ENCODE peak calls at places on chromosomes 1 and 21, in six cellular contexts. One of them, this sample, is unnamed. For H3K36me3, the result is how much of the 10 kb centered on the place peaks cover.

GRCh38 chr1:30415171-30415940 is 308.0 kb downstream of the MATN1 start:
- DNase-seq in cardiac muscle cell: no peak
- DNase-seq in neuronal stem cell: no peak
- DNase-seq in ovary: no peak
- DNase-seq in uterus: peak
- DNase-seq in breast epithelium: no peak
- DNase-seq in this sample: no peak

GRCh38 chr1:81305997-81306452 is 494.7 kb upstream of the ADGRL2 start:
- DNase-seq in cardiac muscle cell: peak
- DNase-seq in neuronal stem cell: peak
- DNase-seq in ovary: no peak
- DNase-seq in uterus: no peak
- DNase-seq in breast epithelium: no peak
- DNase-seq in this sample: no peak

GRCh38 chr1:47449702-47450552 is 12.1 kb downstream of the FOXD2 start:
- DNase-seq in cardiac muscle cell: peak
- DNase-seq in neuronal stem cell: no peak
- DNase-seq in ovary: no peak
- DNase-seq in uterus: no peak
- DNase-seq in breast epithelium: no peak
- DNase-seq in this sample: peak

GRCh38 chr1:154840557-154841176 is 29.4 kb downstream of the KCNN3 start:
- DNase-seq in cardiac muscle cell: peak
- DNase-seq in neuronal stem cell: no peak
- DNase-seq in ovary: no peak
- DNase-seq in uterus: no peak
- DNase-seq in breast epithelium: no peak
- DNase-seq in this sample: no peak

GRCh38 chr1:187891993-187892392 is 1063.2 kb downstream of the PLA2G4A start:
- DNase-seq in cardiac muscle cell: no peak
- DNase-seq in neuronal stem cell: no peak
- DNase-seq in ovary: no peak
- DNase-seq in uterus: no peak
- DNase-seq in breast epithelium: no peak
- DNase-seq in this sample: no peak

GRCh38 chr1:186050360-186050759 is 316.2 kb downstream of the HMCN1 start:
- DNase-seq in cardiac muscle cell: peak
- DNase-seq in neuronal stem cell: no peak
- DNase-seq in ovary: no peak
- DNase-seq in uterus: no peak
- DNase-seq in breast epithelium: no peak
- DNase-seq in this sample: no peak

GRCh38 chr21:35298757-35299156 is 249.7 kb upstream of the RUNX1 start:
- DNase-seq in cardiac muscle cell: no peak
- DNase-seq in neuronal stem cell: no peak
- DNase-seq in ovary: no peak
- DNase-seq in uterus: no peak
- DNase-seq in breast epithelium: no peak
- DNase-seq in this sample: no peak

GRCh38 chr1:12370241-12370980 is 140.6 kb downstream of the VPS13D start:
- DNase-seq in cardiac muscle cell: no peak
- DNase-seq in neuronal stem cell: no peak
- DNase-seq in ovary: no peak
- DNase-seq in uterus: no peak
- DNase-seq in breast epithelium: no peak
- DNase-seq in this sample: no peak

GRCh38 chr1:154186177-154186576 is 5.7 kb downstream of the TPM3 start:
- DNase-seq in cardiac muscle cell: peak
- DNase-seq in neuronal stem cell: no peak
- DNase-seq in ovary: no peak
- DNase-seq in uterus: no peak
- DNase-seq in breast epithelium: peak
- DNase-seq in this sample: peak

GRCh38 chr1:151993084-151993733 is 450 bp downstream of the S100A10 start:
- DNase-seq in cardiac muscle cell: peak
- DNase-seq in neuronal stem cell: no peak
- DNase-seq in ovary: peak
- DNase-seq in uterus: peak
- DNase-seq in breast epithelium: no peak
- DNase-seq in this sample: peak

GRCh38 chr1:94817697-94818096 is 2.5 kb upstream of the SLC44A3 start:
- DNase-seq in cardiac muscle cell: no peak
- DNase-seq in neuronal stem cell: no peak
- DNase-seq in ovary: no peak
- DNase-seq in uterus: no peak
- DNase-seq in breast epithelium: no peak
- DNase-seq in this sample: no peak

GRCh38 chr1:227805606-227806197 is 9.8 kb upstream of the PRSS38 start:
- DNase-seq in cardiac muscle cell: peak
- DNase-seq in neuronal stem cell: no peak
- DNase-seq in ovary: no peak
- DNase-seq in uterus: peak
- DNase-seq in breast epithelium: no peak
- DNase-seq in this sample: no peak

GRCh38 chr1:2812939-2813653 is 11.6 kb upstream of the TTC34 start:
- DNase-seq in cardiac muscle cell: no peak
- DNase-seq in neuronal stem cell: no peak
- DNase-seq in ovary: no peak
- DNase-seq in uterus: no peak
- DNase-seq in breast epithelium: no peak
- DNase-seq in this sample: peak

GRCh38 chr1:4600615-4601460 is 53.6 kb upstream of the AJAP1 start:
- DNase-seq in cardiac muscle cell: no peak
- DNase-seq in neuronal stem cell: no peak
- DNase-seq in ovary: no peak
- DNase-seq in uterus: no peak
- DNase-seq in breast epithelium: no peak
- DNase-seq in this sample: no peak

GRCh38 chr1:230867903-230868735 is at the start of gene C1orf198:
- DNase-seq in cardiac muscle cell: peak
- DNase-seq in neuronal stem cell: peak
- DNase-seq in ovary: peak
- DNase-seq in uterus: peak
- DNase-seq in breast epithelium: peak
- DNase-seq in this sample: peak

GRCh38 chr1:236440373-236440772 is 46.3 kb downstream of the EDARADD start:
- DNase-seq in cardiac muscle cell: no peak
- DNase-seq in neuronal stem cell: no peak
- DNase-seq in ovary: no peak
- DNase-seq in uterus: no peak
- DNase-seq in breast epithelium: no peak
- DNase-seq in this sample: no peak

GRCh38 chr1:17875171-17875881 is 120.2 kb downstream of the ACTL8 start:
- DNase-seq in cardiac muscle cell: peak
- DNase-seq in neuronal stem cell: no peak
- DNase-seq in ovary: no peak
- DNase-seq in uterus: no peak
- DNase-seq in breast epithelium: no peak
- DNase-seq in this sample: no peak

GRCh38 chr1:227762231-227762911 is 27.1 kb downstream of the SNAP47 start:
- DNase-seq in cardiac muscle cell: peak
- DNase-seq in neuronal stem cell: peak
- DNase-seq in ovary: peak
- DNase-seq in uterus: peak
- DNase-seq in breast epithelium: peak
- DNase-seq in this sample: peak

GRCh38 chr1:201223852-201224670 is 33.4 kb downstream of the IGFN1 start:
- DNase-seq in cardiac muscle cell: no peak
- DNase-seq in neuronal stem cell: no peak
- DNase-seq in ovary: no peak
- DNase-seq in uterus: no peak
- DNase-seq in breast epithelium: no peak
- DNase-seq in this sample: no peak

GRCh38 chr1:43711524-43712386 is 4.4 kb downstream of the ST3GAL3 start:
- DNase-seq in cardiac muscle cell: peak
- DNase-seq in neuronal stem cell: no peak
- DNase-seq in ovary: no peak
- DNase-seq in uterus: no peak
- DNase-seq in breast epithelium: no peak
- DNase-seq in this sample: no peak

GRCh38 chr1:93756656-93757055 is 75.0 kb upstream of the BCAR3 start:
- DNase-seq in cardiac muscle cell: no peak
- DNase-seq in neuronal stem cell: no peak
- DNase-seq in ovary: no peak
- DNase-seq in uterus: no peak
- DNase-seq in breast epithelium: no peak
- DNase-seq in this sample: no peak
- H3K4me3 ChIP-seq in cardiac muscle cell: no peak
- H3K4me3 ChIP-seq in neuronal stem cell: no peak
- H3K4me3 ChIP-seq in ovary: no peak
- H3K4me3 ChIP-seq in uterus: no peak
- H3K4me3 ChIP-seq in breast epithelium: no peak
- H3K4me3 ChIP-seq in this sample: no peak

DNA sequence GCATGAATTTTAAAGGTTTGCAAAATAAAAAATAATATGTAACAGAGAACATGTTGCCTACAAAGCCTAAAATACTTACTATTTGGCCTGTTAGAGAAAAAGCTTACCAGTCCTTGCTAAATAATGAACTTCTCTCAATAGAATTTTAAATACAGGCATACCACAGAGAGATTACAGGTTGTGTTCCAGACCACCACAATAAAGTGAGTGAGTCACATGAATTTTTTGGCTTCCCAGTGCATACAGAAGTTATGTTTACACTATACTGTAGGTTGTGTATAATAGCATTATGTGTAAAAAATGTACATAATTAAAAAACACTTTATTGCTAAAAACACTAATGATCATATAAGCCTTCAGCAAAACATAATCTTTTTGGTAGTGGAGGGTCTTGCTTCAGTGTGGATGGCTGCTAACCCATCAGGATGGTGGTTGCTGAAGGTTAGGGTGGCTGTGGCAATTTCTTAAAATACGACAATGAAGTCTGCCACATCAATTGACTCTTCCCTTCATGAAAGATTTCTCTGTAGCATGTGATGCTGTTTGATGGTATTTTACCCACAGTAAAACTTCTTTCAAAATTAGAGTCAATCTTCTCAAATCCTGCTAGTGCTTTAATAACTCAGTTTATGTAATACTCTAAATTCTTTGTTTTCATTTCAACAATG is 48.6 kb downstream of the SCYL3 start:
- DNase-seq in cardiac muscle cell: no peak
- DNase-seq in neuronal stem cell: no peak
- DNase-seq in ovary: no peak
- DNase-seq in uterus: no peak
- DNase-seq in breast epithelium: no peak
- DNase-seq in this sample: no peak
- H3K36me3 ChIP-seq in cardiac muscle cell: under half
- H3K36me3 ChIP-seq in neuronal stem cell: half or more
- H3K36me3 ChIP-seq in ovary: under half
- H3K36me3 ChIP-seq in uterus: under half
- H3K36me3 ChIP-seq in breast epithelium: under half
- H3K36me3 ChIP-seq in this sample: under half

GRCh38 chr21:36700961-36701911 is 2.3 kb downstream of the SIM2 start:
- DNase-seq in cardiac muscle cell: no peak
- DNase-seq in neuronal stem cell: peak
- DNase-seq in ovary: no peak
- DNase-seq in uterus: no peak
- DNase-seq in breast epithelium: no peak
- DNase-seq in this sample: peak

GRCh38 chr21:36701912-36702621 is 3.2 kb downstream of the SIM2 start:
- DNase-seq in cardiac muscle cell: no peak
- DNase-seq in neuronal stem cell: no peak
- DNase-seq in ovary: no peak
- DNase-seq in uterus: no peak
- DNase-seq in breast epithelium: no peak
- DNase-seq in this sample: no peak

GRCh38 chr21:36699546-36700294 is 805 bp downstream of the SIM2 start:
- DNase-seq in cardiac muscle cell: no peak
- DNase-seq in neuronal stem cell: no peak
- DNase-seq in ovary: no peak
- DNase-seq in uterus: no peak
- DNase-seq in breast epithelium: no peak
- DNase-seq in this sample: peak

GRCh38 chr21:36699026-36699545 is at the start of gene SIM2:
- DNase-seq in cardiac muscle cell: peak
- DNase-seq in neuronal stem cell: peak
- DNase-seq in ovary: no peak
- DNase-seq in uterus: no peak
- DNase-seq in breast epithelium: no peak
- DNase-seq in this sample: no peak

GRCh38 chr21:36700295-36700960 is 1.5 kb downstream of the SIM2 start:
- DNase-seq in cardiac muscle cell: no peak
- DNase-seq in neuronal stem cell: no peak
- DNase-seq in ovary: no peak
- DNase-seq in uterus: no peak
- DNase-seq in breast epithelium: no peak
- DNase-seq in this sample: no peak
- H3K4me3 ChIP-seq in cardiac muscle cell: peak
- H3K4me3 ChIP-seq in neuronal stem cell: no peak
- H3K4me3 ChIP-seq in ovary: no peak
- H3K4me3 ChIP-seq in uterus: no peak
- H3K4me3 ChIP-seq in breast epithelium: peak
- H3K4me3 ChIP-seq in this sample: peak

GRCh38 chr1:89199515-89199914 is 773 bp upstream of the GBP4 start:
- DNase-seq in cardiac muscle cell: no peak
- DNase-seq in neuronal stem cell: no peak
- DNase-seq in ovary: no peak
- DNase-seq in uterus: no peak
- DNase-seq in breast epithelium: no peak
- DNase-seq in this sample: no peak

GRCh38 chr1:89200668-89201488 is 2.1 kb upstream of the GBP4 start:
- DNase-seq in cardiac muscle cell: peak
- DNase-seq in neuronal stem cell: no peak
- DNase-seq in ovary: no peak
- DNase-seq in uterus: no peak
- DNase-seq in breast epithelium: no peak
- DNase-seq in this sample: no peak

GRCh38 chr1:89198081-89198480 is 661 bp downstream of the GBP4 start:
- DNase-seq in cardiac muscle cell: peak
- DNase-seq in neuronal stem cell: no peak
- DNase-seq in ovary: no peak
- DNase-seq in uterus: no peak
- DNase-seq in breast epithelium: no peak
- DNase-seq in this sample: no peak

GRCh38 chr1:89201489-89201794 is 2.7 kb upstream of the GBP4 start:
- DNase-seq in cardiac muscle cell: no peak
- DNase-seq in neuronal stem cell: no peak
- DNase-seq in ovary: no peak
- DNase-seq in uterus: no peak
- DNase-seq in breast epithelium: no peak
- DNase-seq in this sample: no peak

DNA sequence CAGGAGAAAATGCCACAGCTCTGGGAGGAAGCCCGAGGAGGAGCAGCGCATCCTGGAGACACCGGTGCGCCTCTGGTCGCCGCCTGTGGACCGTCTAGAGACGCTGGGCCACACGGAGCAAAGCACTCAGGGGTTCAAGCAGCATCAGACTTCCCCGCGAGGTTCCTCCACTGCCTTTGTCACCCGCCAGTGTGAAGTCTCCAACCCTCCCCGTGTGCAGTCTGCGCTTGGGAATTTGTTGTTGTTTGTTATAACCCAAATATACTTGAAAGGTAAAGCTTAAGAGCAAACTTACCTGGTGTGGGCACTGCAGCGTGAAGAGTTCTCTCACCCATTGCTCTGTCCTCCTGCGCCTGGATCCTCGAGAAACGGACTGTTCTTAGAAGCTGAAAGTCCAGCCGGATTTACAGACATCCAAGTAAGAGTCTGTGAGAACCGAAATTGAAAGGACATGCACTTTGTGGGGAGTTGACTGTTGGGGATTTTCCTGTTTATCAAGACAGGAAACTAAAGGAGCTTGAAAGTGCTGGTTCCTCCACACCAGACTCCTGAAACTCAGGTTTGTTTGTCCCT is at the start of gene GBP4:
- DNase-seq in cardiac muscle cell: peak
- DNase-seq in neuronal stem cell: no peak
- DNase-seq in ovary: peak
- DNase-seq in uterus: peak
- DNase-seq in breast epithelium: no peak
- DNase-seq in this sample: no peak
- H3K36me3 ChIP-seq in cardiac muscle cell: under half
- H3K36me3 ChIP-seq in neuronal stem cell: under half
- H3K36me3 ChIP-seq in ovary: under half
- H3K36me3 ChIP-seq in uterus: under half
- H3K36me3 ChIP-seq in breast epithelium: under half
- H3K36me3 ChIP-seq in this sample: under half